ENCODE peak calls at places on chromosome 18, in four cellular contexts. U is hippocampal formation; G is activated CD8-positive, alpha-beta memory T cell treated with anti-CD3 and anti-CD28 coated beads for 4 hours; I is NCI-H524. Q is an unnamed sample.

GRCh38 chr18:51068111-51068510 is 38.1 kb downstream of the SMAD4 start:
- DNase-seq in U (no peak), G (no peak), I (no peak), Q (no peak)

GRCh38 chr18:79927597-79928562 is 23.6 kb downstream of the SLC66A2 start:
- DNase-seq in U (no peak), G (no peak), I (no peak), Q (peak)

GRCh38 chr18:68448736-68449135 is 266.2 kb downstream of the TMX3 start:
- DNase-seq in U (no peak), G (no peak), I (no peak), Q (no peak)

GRCh38 chr18:61502472-61502871 is 169.2 kb downstream of the CDH20 start:
- DNase-seq in U (peak), G (no peak), I (peak), Q (peak)

GRCh38 chr18:8247700-8248099 is 361.5 kb upstream of the RAB12 start:
- DNase-seq in U (no peak), G (no peak), I (no peak), Q (no peak)

GRCh38 chr18:42459873-42460272 is 504.8 kb downstream of the PIK3C3 start:
- DNase-seq in U (no peak), G (no peak), I (no peak), Q (no peak)

GRCh38 chr18:74255022-74255658 is 36.6 kb downstream of the CYB5A start:
- DNase-seq in U (no peak), G (no peak), I (no peak), Q (no peak)

GRCh38 chr18:51519571-51519970 is 322.1 kb upstream of the MEX3C start:
- DNase-seq in U (no peak), G (no peak), I (no peak), Q (peak)

GRCh38 chr18:70491734-70492348 is 203.0 kb downstream of the SOCS6 start:
- DNase-seq in U (peak), G (no peak), I (peak), Q (peak)

GRCh38 chr18:22800551-22800951 is 132.6 kb upstream of the RBBP8 start:
- DNase-seq in U (no peak), G (no peak), I (no peak), Q (no peak)

GRCh38 chr18:56615738-56616520 is 22.5 kb downstream of the TXNL1 start:
- DNase-seq in U (no peak), G (no peak), I (peak), Q (peak)

GRCh38 chr18:49668583-49669290 is 106.9 kb downstream of the LIPG start:
- DNase-seq in U (peak), G (no peak), I (no peak), Q (no peak)

GRCh38 chr18:66077066-66077465 is 326.3 kb downstream of the CDH7 start:
- DNase-seq in U (no peak), G (no peak), I (no peak), Q (no peak)

GRCh38 chr18:32262092-32262491 is 72.3 kb downstream of the MEP1B start:
- DNase-seq in U (no peak), G (no peak), I (no peak), Q (peak)

GRCh38 chr18:9722691-9723090 is 14.6 kb downstream of the RAB31 start:
- DNase-seq in U (no peak), G (no peak), I (no peak), Q (peak)

GRCh38 chr18:37778417-37779165 is 213.0 kb upstream of the CELF4 start:
- DNase-seq in U (peak), G (no peak), I (peak), Q (peak)

GRCh38 chr18:37447959-37448916 is 117.4 kb downstream of the CELF4 start:
- DNase-seq in U (no peak), G (no peak), I (no peak), Q (no peak)

GRCh38 chr18:2948038-2948437 is 64.9 kb downstream of the LPIN2 start:
- DNase-seq in U (peak), G (no peak), I (no peak), Q (peak)

GRCh38 chr18:21958707-21959457 is 210.5 kb upstream of the GATA6 start:
- DNase-seq in U (no peak), G (no peak), I (no peak), Q (no peak)

GRCh38 chr18:80252136-80252535 is 4.8 kb upstream of the PARD6G start:
- DNase-seq in U (no peak), G (no peak), I (no peak), Q (no peak)

GRCh38 chr18:2846241-2846637 is 567 bp upstream of the EMILIN2 start:
- DNase-seq in U (no peak), G (no peak), I (no peak), Q (no peak)